ENCODE peak calls at places on chromosome 3, in six cellular contexts. One of them, this sample, is unnamed.

GRCh38 chr3:113697192-113698090 is 999 bp upstream of the USF3 start:
- DNase-seq in HepG2: peak
- DNase-seq in PC-3: peak
- DNase-seq in astrocyte: no peak
- DNase-seq in fibroblast of lung: no peak
- DNase-seq in IMR-90: peak
- DNase-seq in this sample: peak

GRCh38 chr3:117248149-117248548 is 538.6 kb downstream of the TUSC7 start:
- DNase-seq in astrocyte: no peak
- DNase-seq in IMR-90: no peak
- DNase-seq in PC-3: no peak
- DNase-seq in fibroblast of lung: no peak
- DNase-seq in HepG2: no peak
- DNase-seq in this sample: no peak

GRCh38 chr3:127458698-127459097 is 131.8 kb downstream of the TPRA1 start:
- DNase-seq in HepG2: no peak
- DNase-seq in fibroblast of lung: peak
- DNase-seq in IMR-90: no peak
- DNase-seq in astrocyte: no peak
- DNase-seq in PC-3: no peak
- DNase-seq in this sample: peak

GRCh38 chr3:194976049-194976451 is 290.4 kb downstream of the FAM43A start:
- DNase-seq in IMR-90: no peak
- DNase-seq in PC-3: no peak
- DNase-seq in astrocyte: no peak
- DNase-seq in fibroblast of lung: no peak
- DNase-seq in HepG2: no peak
- DNase-seq in this sample: no peak

GRCh38 chr3:125137432-125138033 is 75.0 kb downstream of the SLC12A8 start:
- DNase-seq in HepG2: no peak
- DNase-seq in fibroblast of lung: peak
- DNase-seq in PC-3: peak
- DNase-seq in astrocyte: peak
- DNase-seq in IMR-90: peak
- DNase-seq in this sample: no peak

GRCh38 chr3:11913316-11913715 is 66.6 kb upstream of the TAMM41 start:
- DNase-seq in astrocyte: no peak
- DNase-seq in IMR-90: no peak
- DNase-seq in HepG2: no peak
- DNase-seq in fibroblast of lung: no peak
- DNase-seq in PC-3: no peak
- DNase-seq in this sample: no peak

GRCh38 chr3:142796823-142797222 is 73.0 kb downstream of the TRPC1 start:
- DNase-seq in fibroblast of lung: no peak
- DNase-seq in astrocyte: no peak
- DNase-seq in PC-3: no peak
- DNase-seq in HepG2: no peak
- DNase-seq in IMR-90: no peak
- DNase-seq in this sample: no peak

GRCh38 chr3:143439785-143440184 is 320.2 kb downstream of the CHST2 start:
- DNase-seq in PC-3: no peak
- DNase-seq in IMR-90: no peak
- DNase-seq in HepG2: no peak
- DNase-seq in astrocyte: no peak
- DNase-seq in fibroblast of lung: no peak
- DNase-seq in this sample: no peak

GRCh38 chr3:28698706-28699105 is 350.1 kb upstream of the AZI2 start:
- DNase-seq in PC-3: no peak
- DNase-seq in HepG2: no peak
- DNase-seq in fibroblast of lung: no peak
- DNase-seq in IMR-90: no peak
- DNase-seq in astrocyte: no peak
- DNase-seq in this sample: no peak

GRCh38 chr3:36965440-36965839 is 20.6 kb upstream of the TRANK1 start:
- DNase-seq in IMR-90: no peak
- DNase-seq in astrocyte: no peak
- DNase-seq in PC-3: peak
- DNase-seq in fibroblast of lung: no peak
- DNase-seq in HepG2: no peak
- DNase-seq in this sample: no peak

GRCh38 chr3:9387322-9387655 is 10.1 kb upstream of the SETD5 start:
- DNase-seq in IMR-90: no peak
- DNase-seq in fibroblast of lung: no peak
- DNase-seq in PC-3: no peak
- DNase-seq in astrocyte: no peak
- DNase-seq in HepG2: no peak
- DNase-seq in this sample: no peak

GRCh38 chr3:64456674-64457073 is 231.1 kb downstream of the ADAMTS9 start:
- DNase-seq in IMR-90: no peak
- DNase-seq in PC-3: no peak
- DNase-seq in fibroblast of lung: no peak
- DNase-seq in astrocyte: no peak
- DNase-seq in HepG2: no peak
- DNase-seq in this sample: no peak

DNA sequence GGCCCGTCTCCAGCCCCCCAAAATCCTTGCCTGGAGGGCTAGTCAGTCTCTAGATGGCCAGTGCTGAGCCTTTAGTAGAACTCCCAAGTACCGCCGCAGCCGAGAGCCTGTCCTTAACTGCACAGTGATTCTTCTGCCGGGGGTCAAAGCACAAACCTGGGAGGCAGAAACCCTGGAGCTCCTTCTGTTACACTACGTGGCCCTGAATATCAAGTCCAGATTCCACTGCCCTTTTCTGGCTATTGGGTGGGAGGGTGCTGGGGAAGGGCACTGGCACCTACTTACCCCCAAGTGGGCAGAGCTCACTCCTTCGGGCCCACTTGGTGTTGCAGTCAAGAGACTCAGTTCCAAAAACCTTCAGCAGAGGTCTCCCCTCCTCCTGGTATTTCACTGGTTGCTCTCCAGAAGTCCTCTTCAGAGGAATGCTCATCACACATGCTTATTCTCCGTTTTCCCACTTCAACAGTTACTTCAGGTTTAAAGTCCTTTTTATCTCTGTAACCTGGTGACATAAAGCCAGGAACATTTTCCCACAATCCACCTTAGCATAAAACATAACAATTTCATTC is 10.8 kb downstream of the PDHB start:
- DNase-seq in PC-3: peak
- DNase-seq in astrocyte: no peak
- DNase-seq in IMR-90: peak
- DNase-seq in fibroblast of lung: peak
- DNase-seq in HepG2: peak
- DNase-seq in this sample: no peak
- TF ChIP-seq CTCF in PC-3: peak
- TF ChIP-seq CTCF in astrocyte: peak
- TF ChIP-seq CTCF in IMR-90: peak
- TF ChIP-seq CTCF in fibroblast of lung: peak
- TF ChIP-seq CTCF in HepG2: peak
- TF ChIP-seq CTCF in this sample: no peak

GRCh38 chr3:57093489-57093888 is 33.0 kb downstream of the SPATA12 start:
- DNase-seq in fibroblast of lung: no peak
- DNase-seq in PC-3: no peak
- DNase-seq in HepG2: no peak
- DNase-seq in IMR-90: no peak
- DNase-seq in astrocyte: no peak
- DNase-seq in this sample: no peak

GRCh38 chr3:57091874-57092273 is 31.4 kb downstream of the SPATA12 start:
- DNase-seq in PC-3: no peak
- DNase-seq in astrocyte: no peak
- DNase-seq in HepG2: no peak
- DNase-seq in fibroblast of lung: no peak
- DNase-seq in IMR-90: no peak
- DNase-seq in this sample: no peak

GRCh38 chr3:57095361-57095760 is 34.9 kb downstream of the SPATA12 start:
- DNase-seq in PC-3: no peak
- DNase-seq in astrocyte: no peak
- DNase-seq in fibroblast of lung: no peak
- DNase-seq in HepG2: no peak
- DNase-seq in IMR-90: no peak
- DNase-seq in this sample: no peak

GRCh38 chr3:57094606-57095005 is 34.1 kb downstream of the SPATA12 start:
- DNase-seq in astrocyte: no peak
- DNase-seq in IMR-90: peak
- DNase-seq in fibroblast of lung: peak
- DNase-seq in HepG2: no peak
- DNase-seq in PC-3: no peak
- DNase-seq in this sample: no peak

GRCh38 chr3:57094011-57094535 is 33.6 kb downstream of the SPATA12 start:
- DNase-seq in IMR-90: no peak
- DNase-seq in HepG2: no peak
- DNase-seq in fibroblast of lung: no peak
- DNase-seq in astrocyte: no peak
- DNase-seq in PC-3: no peak
- DNase-seq in this sample: no peak
- H3K9ac ChIP-seq in IMR-90: peak
- H3K9ac ChIP-seq in HepG2: no peak
- H3K9ac ChIP-seq in fibroblast of lung: no peak
- H3K9ac ChIP-seq in astrocyte: no peak
- H3K9ac ChIP-seq in PC-3: no peak
- H3K9ac ChIP-seq in this sample: no peak

GRCh38 chr3:15273214-15273613 is 59.2 kb downstream of the SH3BP5 start:
- DNase-seq in IMR-90: no peak
- DNase-seq in fibroblast of lung: no peak
- DNase-seq in PC-3: no peak
- DNase-seq in HepG2: no peak
- DNase-seq in astrocyte: no peak
- DNase-seq in this sample: no peak

GRCh38 chr3:15271785-15272381 is 60.5 kb downstream of the SH3BP5 start:
- DNase-seq in PC-3: no peak
- DNase-seq in astrocyte: no peak
- DNase-seq in fibroblast of lung: no peak
- DNase-seq in HepG2: no peak
- DNase-seq in IMR-90: no peak
- DNase-seq in this sample: no peak

GRCh38 chr3:15271030-15271429 is 61.4 kb downstream of the SH3BP5 start:
- DNase-seq in IMR-90: no peak
- DNase-seq in fibroblast of lung: no peak
- DNase-seq in PC-3: no peak
- DNase-seq in HepG2: no peak
- DNase-seq in astrocyte: no peak
- DNase-seq in this sample: no peak

GRCh38 chr3:15269091-15269989 is 63.0 kb downstream of the SH3BP5 start:
- DNase-seq in astrocyte: peak
- DNase-seq in HepG2: no peak
- DNase-seq in fibroblast of lung: peak
- DNase-seq in PC-3: peak
- DNase-seq in IMR-90: peak
- DNase-seq in this sample: peak

GRCh38 chr3:15272431-15273196 is 59.8 kb downstream of the SH3BP5 start:
- DNase-seq in IMR-90: no peak
- DNase-seq in fibroblast of lung: no peak
- DNase-seq in HepG2: no peak
- DNase-seq in astrocyte: no peak
- DNase-seq in PC-3: no peak
- DNase-seq in this sample: no peak
- H3K27ac ChIP-seq in IMR-90: no peak
- H3K27ac ChIP-seq in fibroblast of lung: no peak
- H3K27ac ChIP-seq in HepG2: no peak
- H3K27ac ChIP-seq in astrocyte: no peak
- H3K27ac ChIP-seq in PC-3: no peak
- H3K27ac ChIP-seq in this sample: no peak

DNA sequence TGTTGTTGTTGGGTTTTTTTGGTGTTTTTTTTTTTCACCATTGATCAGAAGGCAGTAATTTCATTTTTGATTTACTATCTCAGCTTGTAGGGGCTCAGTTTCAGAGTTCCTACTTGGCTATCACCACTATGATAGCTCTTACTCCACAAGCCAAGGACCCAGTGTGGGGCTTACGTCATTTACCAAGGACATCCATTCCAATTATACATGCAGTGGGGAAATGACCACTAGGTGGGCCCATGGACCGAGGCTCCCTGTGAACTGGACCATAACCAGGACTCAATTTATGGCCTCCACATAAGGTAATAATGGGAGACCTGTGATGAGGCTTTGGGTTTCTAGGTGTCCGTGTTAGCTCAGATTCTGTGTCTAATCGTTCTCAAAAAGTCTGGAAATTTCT is 67.5 kb upstream of the CACNA1D start:
- DNase-seq in IMR-90: no peak
- DNase-seq in fibroblast of lung: no peak
- DNase-seq in astrocyte: no peak
- DNase-seq in PC-3: no peak
- DNase-seq in HepG2: peak
- DNase-seq in this sample: no peak
- TF ChIP-seq CTCF in IMR-90: no peak
- TF ChIP-seq CTCF in fibroblast of lung: no peak
- TF ChIP-seq CTCF in astrocyte: no peak
- TF ChIP-seq CTCF in PC-3: no peak
- TF ChIP-seq CTCF in HepG2: peak
- TF ChIP-seq CTCF in this sample: no peak

DNA sequence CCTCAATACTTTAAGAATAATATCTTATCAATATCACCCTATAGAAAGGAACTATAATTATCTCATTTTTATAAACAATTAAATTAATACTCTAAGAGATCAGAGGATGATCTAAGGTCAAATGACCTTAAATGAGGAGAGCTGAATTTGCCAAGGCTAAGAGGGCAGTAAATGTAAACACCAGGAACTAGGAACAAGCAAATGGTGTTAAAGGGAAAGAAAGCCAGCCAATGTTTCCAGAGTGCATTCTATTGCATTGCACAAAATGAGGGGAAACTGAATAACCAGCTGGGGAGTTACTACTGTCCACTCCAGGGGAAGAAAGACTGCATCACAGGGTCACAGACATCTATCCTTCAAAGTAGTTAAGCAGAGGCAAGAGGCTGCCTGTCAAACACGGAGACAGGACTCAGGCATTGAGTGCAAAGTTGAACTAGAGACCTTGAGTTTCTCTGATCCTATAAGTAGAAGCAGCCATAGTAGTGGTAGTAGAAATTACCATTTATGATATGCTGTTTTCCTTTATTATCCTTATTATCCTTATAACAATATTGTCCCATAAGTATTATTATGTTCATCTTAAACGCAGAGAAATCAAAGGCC is 466.4 kb downstream of the MAGI1 start:
- DNase-seq in IMR-90: no peak
- DNase-seq in fibroblast of lung: no peak
- DNase-seq in HepG2: peak
- DNase-seq in astrocyte: no peak
- DNase-seq in PC-3: no peak
- DNase-seq in this sample: no peak
- H3K9ac ChIP-seq in IMR-90: no peak
- H3K9ac ChIP-seq in fibroblast of lung: no peak
- H3K9ac ChIP-seq in HepG2: no peak
- H3K9ac ChIP-seq in astrocyte: no peak
- H3K9ac ChIP-seq in PC-3: no peak
- H3K9ac ChIP-seq in this sample: no peak

DNA sequence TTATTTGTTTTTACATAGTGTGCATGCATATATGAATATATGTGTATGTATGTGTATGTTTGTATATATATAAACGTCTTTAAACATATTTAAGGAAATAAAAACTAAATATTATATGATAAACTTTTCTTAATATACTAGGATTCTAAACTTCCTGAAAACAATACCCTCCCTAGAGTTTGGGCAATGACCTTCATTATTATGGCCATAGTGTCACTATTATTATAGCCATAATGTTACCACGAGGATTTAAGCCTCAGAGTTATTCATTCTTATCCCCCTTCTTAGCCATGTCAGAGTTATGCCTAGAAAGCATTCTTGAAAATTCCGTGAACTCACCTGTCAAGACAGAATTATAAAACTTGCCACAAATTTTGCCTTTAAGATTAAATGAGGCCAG is 335.5 kb downstream of the ERC2 start:
- DNase-seq in IMR-90: no peak
- DNase-seq in astrocyte: no peak
- DNase-seq in PC-3: no peak
- DNase-seq in HepG2: no peak
- DNase-seq in fibroblast of lung: no peak
- DNase-seq in this sample: no peak
- H3K27ac ChIP-seq in IMR-90: no peak
- H3K27ac ChIP-seq in astrocyte: no peak
- H3K27ac ChIP-seq in PC-3: no peak
- H3K27ac ChIP-seq in HepG2: no peak
- H3K27ac ChIP-seq in fibroblast of lung: no peak
- H3K27ac ChIP-seq in this sample: no peak